ENCODE peak calls at places on chromosomes 11 and 22, in four cellular contexts. F is SK-N-SH, M is WTC11, Q is K562. J is an unnamed sample.

GRCh38 chr22:36625102-36625501 is 78.5 kb downstream of the CACNG2 start:
- DNase-seq in F (no peak), Q (no peak), M (no peak), J (no peak)

GRCh38 chr22:30880847-30881246 is 87.7 kb downstream of the MORC2 start:
- DNase-seq in M (no peak), F (no peak), Q (no peak), J (no peak)

GRCh38 chr11:21301981-21302380 is 632.6 kb downstream of the NELL1 start:
- DNase-seq in M (no peak), Q (no peak), F (no peak), J (no peak)

GRCh38 chr11:4891996-4892640 is 10.4 kb downstream of the OR51T1 start:
- DNase-seq in F (no peak), Q (peak), M (no peak), J (no peak)

GRCh38 chr22:49738006-49738405 is 89.7 kb downstream of the BRD1 start:
- DNase-seq in Q (no peak), M (no peak), F (no peak), J (no peak)

GRCh38 chr11:40732107-40732506 is 727.3 kb downstream of the LRRC4C start:
- DNase-seq in Q (no peak), F (no peak), M (no peak), J (no peak)

GRCh38 chr11:76661306-76661751 is 9.2 kb downstream of the LRRC32 start:
- DNase-seq in Q (no peak), F (no peak), M (no peak), J (no peak)

GRCh38 chr11:104402812-104403521 is 239.0 kb upstream of the PDGFD start:
- DNase-seq in M (no peak), Q (no peak), F (no peak), J (no peak)

GRCh38 chr11:20367313-20367948 is 3.9 kb downstream of the HTATIP2 start:
- DNase-seq in M (no peak), F (no peak), Q (peak), J (peak)

GRCh38 chr11:16297332-16297731 is 59.0 kb downstream of the SOX6 start:
- DNase-seq in F (no peak), M (no peak), Q (peak), J (no peak)

GRCh38 chr11:67272327-67273259 is 6.3 kb downstream of the GRK2 start:
- DNase-seq in M (no peak), F (no peak), Q (no peak), J (no peak)

DNA sequence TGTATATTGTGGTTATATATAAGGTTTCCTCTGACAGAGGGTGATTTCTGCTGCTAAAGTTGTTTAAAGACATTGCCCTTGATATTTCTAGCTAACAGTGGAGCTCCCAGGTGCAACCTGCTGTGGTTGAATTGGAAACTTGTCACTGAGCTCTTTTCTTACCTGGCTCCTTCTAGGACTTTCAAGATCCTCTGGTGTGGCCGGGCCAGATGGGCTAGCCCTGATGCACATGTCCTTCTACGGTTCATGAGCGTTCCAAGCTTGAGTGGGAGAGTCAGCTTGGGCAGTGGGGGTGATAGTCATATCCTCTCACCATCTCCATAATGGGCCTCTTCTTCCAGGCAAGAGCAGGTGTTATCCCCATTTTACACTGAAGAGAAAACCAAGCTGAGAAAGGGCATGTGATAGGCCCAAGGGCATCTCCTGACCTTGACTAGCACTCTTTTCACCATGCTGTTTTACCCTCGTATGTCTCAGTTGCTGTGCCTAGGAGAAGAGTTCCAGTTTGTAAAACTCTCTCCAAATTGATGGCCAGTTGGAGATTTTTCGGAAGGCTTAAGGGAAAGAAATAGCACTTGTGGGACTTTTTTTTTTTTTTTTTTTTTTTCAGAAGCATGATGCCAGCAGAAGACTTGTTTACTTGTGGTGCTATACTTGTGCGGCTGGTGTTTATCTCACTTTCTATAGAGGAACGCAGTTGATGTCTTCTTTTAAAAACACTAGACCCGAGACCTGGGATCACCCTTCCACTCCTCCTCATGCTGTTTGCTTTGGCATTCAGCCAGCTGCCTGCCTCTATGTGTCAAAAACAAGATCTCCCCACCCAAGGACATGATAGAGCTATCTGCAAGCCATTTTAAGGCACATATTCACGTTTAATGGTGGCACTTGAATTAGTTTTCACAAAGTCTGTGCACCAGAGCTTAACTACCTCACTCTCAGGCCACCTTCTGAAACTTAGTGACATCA is 32.6 kb downstream of the TEAD1 start:
- DNase-seq in M (no peak), Q (peak), F (no peak), J (peak)
- TF ChIP-seq FOXJ3 in M (no peak), Q (no peak), F (no peak), J (no peak)

DNA sequence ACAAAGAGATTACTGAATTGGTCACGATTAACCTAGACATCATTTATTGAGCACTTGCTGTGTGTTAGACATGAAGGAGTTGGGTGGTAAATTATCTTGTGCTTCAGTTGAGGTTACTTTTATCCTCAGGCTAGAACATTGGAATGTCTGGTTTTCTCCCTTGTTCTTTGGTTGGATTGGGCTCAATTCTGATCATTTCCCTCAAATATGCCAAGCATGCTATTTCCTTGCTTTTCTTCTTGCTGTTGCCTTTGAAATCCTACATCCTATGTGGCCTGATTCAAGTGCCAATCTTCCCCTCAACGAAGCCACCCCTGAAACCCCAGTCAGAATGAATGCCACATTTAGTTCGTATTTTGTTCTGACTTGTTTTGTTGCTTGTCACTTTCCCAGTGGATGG is 65.8 kb downstream of the DEUP1 start:
- DNase-seq in Q (no peak), M (no peak), F (no peak), J (no peak)
- TF ChIP-seq FOXJ3 in Q (no peak), M (no peak), F (no peak), J (no peak)

GRCh38 chr11:75592699-75593098 is 30.6 kb downstream of the SERPINH1 start:
- DNase-seq in Q (no peak), F (no peak), M (no peak), J (no peak)
- TF ChIP-seq FOXJ3 in Q (no peak), F (no peak), M (no peak), J (no peak)

DNA sequence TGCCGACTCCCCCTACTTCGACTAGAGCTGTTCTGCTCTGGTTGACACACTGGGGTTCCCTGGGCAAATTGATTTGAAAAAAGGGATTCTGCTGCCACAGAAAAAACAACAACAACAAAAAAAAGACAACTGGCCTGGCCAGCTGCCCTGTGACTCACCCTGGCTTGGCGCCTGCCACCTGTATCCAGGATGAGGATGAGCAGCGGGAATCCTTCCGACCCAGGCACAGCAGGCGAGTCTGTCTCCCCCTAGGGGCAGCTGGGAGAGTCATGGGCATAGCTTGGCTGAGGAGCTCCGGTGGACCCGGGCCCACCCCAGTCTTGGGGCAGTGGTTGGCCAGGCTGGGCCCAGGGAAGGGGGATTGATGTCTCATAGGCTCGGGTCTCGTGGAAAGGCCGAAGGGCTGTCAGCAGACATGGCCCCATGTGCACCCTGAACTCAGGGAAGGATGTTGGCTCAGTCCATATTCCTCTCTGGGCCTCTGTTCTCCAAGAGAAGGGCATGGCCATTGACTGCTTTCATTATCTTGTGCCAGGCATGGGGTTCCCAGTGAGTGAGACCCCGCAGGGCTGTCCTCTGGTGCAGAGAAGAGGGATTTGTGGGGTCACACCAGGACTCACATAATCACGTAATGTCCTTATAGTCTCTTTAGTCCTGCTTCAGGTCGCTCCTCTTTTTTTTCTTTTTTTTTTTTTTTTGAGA is 10.4 kb upstream of the SUN2 start:
- DNase-seq in Q (peak), F (peak), M (peak), J (peak)
- TF ChIP-seq FOXJ3 in Q (no peak), F (no peak), M (no peak), J (no peak)